ENCODE peak calls at places on chromosomes 7 and 10, in ten cellular contexts. Z is activated T-helper 9 cell treated with anti-CD3 and anti-CD28 coated beads, Interleukin-2, amount 50 U/mL, for 16 hours; F is NCI-H1694 treated with DMSO at 0.1 percent for 48 hours; Q is non-pigmented ciliary epithelial cell; O is sciatic nerve; D is activated T-helper 1 cell treated with anti-CD3 and anti-CD28 coated beads, Interleukin-2, amount 50 U/mL, for 16 hours; N is neural progenitor cell; K is uterus; P is activated CD4-positive, alpha-beta T cell treated with anti-CD3 and anti-CD28 coated beads, Interleukin-2, amount 50 U/mL, for 24 hours; A is Right ventricle myocardium superior. X is an unnamed sample.

GRCh38 chr10:108303149-108303548 is 1138.6 kb upstream of the SORCS1 start:
- DNase-seq in F (no peak), Z (no peak), A (no peak), N (no peak), P (no peak), D (no peak), O (no peak), Q (no peak), K (no peak), X (no peak)

GRCh38 chr7:156942708-156943090 is 6.8 kb upstream of the NOM1 start:
- DNase-seq in Z (no peak), Q (no peak), A (no peak), O (no peak), D (no peak), K (no peak), P (no peak), N (no peak), F (no peak), X (no peak)

GRCh38 chr7:84337386-84337785 is 142.8 kb upstream of the SEMA3A start:
- DNase-seq in N (no peak), P (no peak), D (no peak), O (no peak), A (no peak), K (no peak), Q (peak), F (no peak), Z (no peak), X (no peak)

GRCh38 chr7:143408686-143409551 is at the start of gene EPHA1:
- DNase-seq in P (no peak), D (peak), O (no peak), K (no peak), Q (no peak), Z (no peak), A (no peak), F (no peak), N (peak), X (peak)

GRCh38 chr10:89414879-89415821 is 782 bp downstream of the IFIT5 start:
- DNase-seq in Q (no peak), Z (peak), D (peak), P (no peak), O (peak), N (peak), F (peak), A (peak), K (peak), X (peak)

GRCh38 chr10:119368991-119369869 is 161.9 kb downstream of the GRK5 start:
- DNase-seq in A (peak), F (no peak), P (no peak), O (no peak), K (no peak), Z (no peak), N (no peak), D (no peak), Q (no peak), X (no peak)

GRCh38 chr10:93259126-93259525 is 185.4 kb downstream of the CYP26A1 start:
- DNase-seq in A (no peak), O (no peak), Z (no peak), D (no peak), K (no peak), P (no peak), Q (no peak), N (no peak), F (no peak), X (no peak)

GRCh38 chr7:16708980-16709379 is 44.6 kb upstream of the TSPAN13 start:
- DNase-seq in Z (no peak), O (no peak), D (no peak), K (no peak), P (no peak), A (no peak), F (no peak), Q (peak), N (no peak), X (no peak)

GRCh38 chr10:133277993-133278576 is 1.4 kb upstream of the ADAM8 start:
- DNase-seq in O (no peak), F (no peak), D (no peak), Q (no peak), N (no peak), Z (no peak), A (no peak), P (no peak), K (no peak), X (no peak)

GRCh38 chr10:46523119-46523880 is 33.2 kb downstream of the GPRIN2 start:
- DNase-seq in N (no peak), Q (no peak), A (no peak), Z (no peak), K (no peak), O (peak), D (no peak), P (no peak), F (no peak), X (peak)

GRCh38 chr10:106515206-106515790 is 649.2 kb downstream of the SORCS1 start:
- DNase-seq in A (no peak), D (no peak), P (no peak), N (peak), O (no peak), Q (no peak), K (no peak), F (no peak), Z (no peak), X (no peak)

GRCh38 chr7:29884399-29885272 is 78.3 kb downstream of the WIPF3 start:
- DNase-seq in N (no peak), Q (no peak), D (no peak), A (no peak), Z (no peak), O (no peak), K (peak), F (no peak), P (no peak), X (peak)

GRCh38 chr10:3779146-3779707 is 5.8 kb downstream of the KLF6 start:
- DNase-seq in Q (no peak), P (no peak), O (no peak), A (no peak), F (no peak), K (no peak), Z (no peak), N (no peak), D (no peak), X (no peak)

GRCh38 chr10:114474989-114475388 is 70.7 kb upstream of the AFAP1L2 start:
- DNase-seq in F (no peak), N (no peak), Z (no peak), O (no peak), P (no peak), K (no peak), D (no peak), A (no peak), Q (no peak), X (no peak)

GRCh38 chr10:121608669-121609190 is 10.5 kb upstream of the FGFR2 start:
- DNase-seq in P (no peak), N (peak), K (peak), Q (no peak), O (peak), F (no peak), Z (no peak), A (peak), D (no peak), X (peak)

GRCh38 chr7:22849158-22849557 is 26.5 kb upstream of the TOMM7 start:
- DNase-seq in O (no peak), Q (no peak), D (no peak), P (no peak), A (no peak), N (no peak), F (peak), K (no peak), Z (no peak), X (no peak)

GRCh38 chr10:102208311-102209035 is 17.6 kb upstream of the ELOVL3 start:
- DNase-seq in K (no peak), Q (no peak), D (no peak), O (no peak), F (no peak), A (no peak), P (no peak), N (no peak), Z (no peak), X (no peak)

GRCh38 chr10:69733791-69734261 is 67.9 kb upstream of the COL13A1 start:
- DNase-seq in P (no peak), K (no peak), O (peak), Q (peak), N (no peak), D (no peak), A (no peak), Z (no peak), F (no peak), X (no peak)

GRCh38 chr10:35304649-35305048 is 31.7 kb upstream of the CCNY start:
- DNase-seq in P (no peak), A (no peak), F (no peak), N (no peak), Q (no peak), O (no peak), K (no peak), D (no peak), Z (no peak), X (no peak)

GRCh38 chr10:79983286-79983909 is 34.5 kb upstream of the SFTPD start:
- DNase-seq in Q (no peak), N (no peak), D (no peak), K (no peak), O (no peak), Z (no peak), A (no peak), P (no peak), F (no peak), X (no peak)

GRCh38 chr10:44033008-44033407 is 351.9 kb downstream of the CXCL12 start:
- DNase-seq in K (no peak), Q (no peak), O (no peak), A (no peak), D (no peak), Z (no peak), P (no peak), N (no peak), F (no peak), X (no peak)

GRCh38 chr7:154769011-154769410 is 233.9 kb downstream of the PAXIP1 start:
- DNase-seq in K (no peak), Z (no peak), A (no peak), Q (no peak), D (no peak), F (no peak), N (no peak), P (no peak), O (no peak), X (no peak)

GRCh38 chr7:1340031-1340430 is 107.4 kb downstream of the UNCX start:
- DNase-seq in D (no peak), P (no peak), K (no peak), O (no peak), F (no peak), Z (no peak), Q (no peak), A (peak), N (no peak), X (no peak)

GRCh38 chr10:110363572-110364411 is 59.1 kb upstream of the SMNDC1 start:
- DNase-seq in Z (no peak), N (peak), D (no peak), P (no peak), F (peak), O (no peak), K (no peak), Q (no peak), A (no peak), X (no peak)

GRCh38 chr7:9026121-9026520 is 592.7 kb downstream of the NXPH1 start:
- DNase-seq in F (no peak), A (no peak), Z (no peak), O (no peak), D (no peak), Q (no peak), N (no peak), K (no peak), P (no peak), X (no peak)

GRCh38 chr10:12471135-12471534 is 121.8 kb downstream of the CAMK1D start:
- DNase-seq in P (no peak), Q (no peak), D (no peak), K (no peak), N (no peak), Z (no peak), F (no peak), A (no peak), O (no peak), X (no peak)

GRCh38 chr10:12700557-12700874 is 301.0 kb downstream of the CCDC3 start:
- DNase-seq in P (no peak), D (no peak), K (no peak), O (no peak), N (no peak), Q (no peak), A (no peak), Z (no peak), F (no peak), X (no peak)

GRCh38 chr7:98903246-98903645 is 24.9 kb downstream of the TRRAP start:
- DNase-seq in D (no peak), F (no peak), Z (no peak), P (no peak), K (no peak), O (no peak), A (no peak), N (no peak), Q (no peak), X (no peak)

GRCh38 chr10:30637881-30638467 is 8.4 kb upstream of the LYZL2 start:
- DNase-seq in N (no peak), A (no peak), Q (peak), D (no peak), Z (no peak), P (no peak), O (no peak), K (no peak), F (no peak), X (no peak)

GRCh38 chr10:123636598-123637325 is 29.4 kb upstream of the GPR26 start:
- DNase-seq in F (no peak), K (no peak), P (no peak), O (no peak), Z (no peak), N (no peak), Q (no peak), A (no peak), D (no peak), X (no peak)

GRCh38 chr10:69451784-69452251 is 553 bp downstream of the TSPAN15 start:
- DNase-seq in N (peak), Q (no peak), D (no peak), Z (no peak), K (no peak), A (no peak), O (no peak), P (no peak), F (no peak), X (no peak)

GRCh38 chr7:156780724-156781455 is 112.1 kb downstream of the LMBR1 start:
- DNase-seq in N (no peak), D (no peak), F (no peak), P (no peak), O (no peak), Z (no peak), A (no peak), Q (no peak), K (no peak), X (no peak)